ENCODE peak calls at places on chromosomes 4 and X, in seven cellular contexts. One of them, this sample, is unnamed.
A peak's percentile ranks its signal among the peaks of the same experiment; 100 is the strongest.

GRCh38 chr4:8376361-8377102 is 64.0 kb downstream of the ACOX3 start:
- DNase-seq in tibial artery: no peak
- DNase-seq in heart right ventricle: no peak
- DNase-seq in pancreas: no peak
- DNase-seq in fibroblast of lung: no peak
- DNase-seq in CD4-positive, CD25-positive, alpha-beta regulatory T cell: no peak
- DNase-seq in CD8-positive, alpha-beta T cell: no peak
- DNase-seq in this sample: no peak

GRCh38 chr4:8676676-8677075 is 84.1 kb downstream of the CPZ start:
- DNase-seq in CD8-positive, alpha-beta T cell: no peak
- DNase-seq in tibial artery: no peak
- DNase-seq in CD4-positive, CD25-positive, alpha-beta regulatory T cell: no peak
- DNase-seq in heart right ventricle: no peak
- DNase-seq in fibroblast of lung: no peak
- DNase-seq in pancreas: no peak
- DNase-seq in this sample: no peak

GRCh38 chr4:87567191-87567590 is 38.0 kb upstream of the SPARCL1 start:
- DNase-seq in pancreas: no peak
- DNase-seq in tibial artery: no peak
- DNase-seq in CD8-positive, alpha-beta T cell: no peak
- DNase-seq in fibroblast of lung: peak; percentile 17
- DNase-seq in CD4-positive, CD25-positive, alpha-beta regulatory T cell: no peak
- DNase-seq in heart right ventricle: no peak
- DNase-seq in this sample: no peak

GRCh38 chr4:53532521-53532920 is 58.8 kb downstream of the LNX1 start:
- DNase-seq in CD4-positive, CD25-positive, alpha-beta regulatory T cell: no peak
- DNase-seq in heart right ventricle: no peak
- DNase-seq in pancreas: no peak
- DNase-seq in tibial artery: no peak
- DNase-seq in fibroblast of lung: peak; percentile 81
- DNase-seq in CD8-positive, alpha-beta T cell: no peak
- DNase-seq in this sample: no peak

GRCh38 chrX:153700376-153700945 is 12.7 kb downstream of the SLC6A8 start:
- DNase-seq in heart right ventricle: no peak
- DNase-seq in pancreas: no peak
- DNase-seq in CD8-positive, alpha-beta T cell: no peak
- DNase-seq in tibial artery: no peak
- DNase-seq in fibroblast of lung: no peak
- DNase-seq in CD4-positive, CD25-positive, alpha-beta regulatory T cell: no peak
- DNase-seq in this sample: no peak

GRCh38 chr4:123260429-123261052 is 136.1 kb upstream of the SPRY1 start:
- DNase-seq in fibroblast of lung: peak; percentile 0
- DNase-seq in pancreas: no peak
- DNase-seq in heart right ventricle: no peak
- DNase-seq in CD8-positive, alpha-beta T cell: no peak
- DNase-seq in CD4-positive, CD25-positive, alpha-beta regulatory T cell: no peak
- DNase-seq in tibial artery: no peak
- DNase-seq in this sample: no peak

GRCh38 chrX:138756234-138756633 is 44.7 kb upstream of the FGF13 start:
- DNase-seq in tibial artery: peak; percentile 58
- DNase-seq in heart right ventricle: peak; percentile 15
- DNase-seq in CD8-positive, alpha-beta T cell: no peak
- DNase-seq in fibroblast of lung: peak; percentile 78
- DNase-seq in pancreas: no peak
- DNase-seq in CD4-positive, CD25-positive, alpha-beta regulatory T cell: no peak
- DNase-seq in this sample: peak; percentile 8

GRCh38 chr4:55758570-55758969 is 61.0 kb upstream of the EXOC1L start:
- DNase-seq in pancreas: no peak
- DNase-seq in fibroblast of lung: no peak
- DNase-seq in CD8-positive, alpha-beta T cell: no peak
- DNase-seq in heart right ventricle: no peak
- DNase-seq in tibial artery: no peak
- DNase-seq in CD4-positive, CD25-positive, alpha-beta regulatory T cell: no peak
- DNase-seq in this sample: no peak

GRCh38 chr4:123806057-123806456 is 409.5 kb downstream of the SPRY1 start:
- DNase-seq in pancreas: no peak
- DNase-seq in CD4-positive, CD25-positive, alpha-beta regulatory T cell: no peak
- DNase-seq in CD8-positive, alpha-beta T cell: no peak
- DNase-seq in tibial artery: no peak
- DNase-seq in heart right ventricle: no peak
- DNase-seq in fibroblast of lung: no peak
- DNase-seq in this sample: no peak

GRCh38 chr4:159677521-159677920 is 574.6 kb downstream of the RAPGEF2 start:
- DNase-seq in heart right ventricle: no peak
- DNase-seq in tibial artery: no peak
- DNase-seq in CD4-positive, CD25-positive, alpha-beta regulatory T cell: no peak
- DNase-seq in fibroblast of lung: peak; percentile 69
- DNase-seq in pancreas: no peak
- DNase-seq in CD8-positive, alpha-beta T cell: no peak
- DNase-seq in this sample: no peak

GRCh38 chr4:173516621-173517612 is 13.1 kb downstream of the HAND2 start:
- DNase-seq in tibial artery: peak; percentile 68
- DNase-seq in heart right ventricle: no peak
- DNase-seq in fibroblast of lung: no peak
- DNase-seq in CD4-positive, CD25-positive, alpha-beta regulatory T cell: no peak
- DNase-seq in CD8-positive, alpha-beta T cell: no peak
- DNase-seq in pancreas: no peak
- DNase-seq in this sample: no peak

GRCh38 chr4:73608677-73609594 is 11.3 kb downstream of the RASSF6 start:
- DNase-seq in pancreas: no peak
- DNase-seq in tibial artery: no peak
- DNase-seq in CD4-positive, CD25-positive, alpha-beta regulatory T cell: no peak
- DNase-seq in fibroblast of lung: no peak
- DNase-seq in heart right ventricle: no peak
- DNase-seq in CD8-positive, alpha-beta T cell: no peak
- DNase-seq in this sample: no peak

DNA sequence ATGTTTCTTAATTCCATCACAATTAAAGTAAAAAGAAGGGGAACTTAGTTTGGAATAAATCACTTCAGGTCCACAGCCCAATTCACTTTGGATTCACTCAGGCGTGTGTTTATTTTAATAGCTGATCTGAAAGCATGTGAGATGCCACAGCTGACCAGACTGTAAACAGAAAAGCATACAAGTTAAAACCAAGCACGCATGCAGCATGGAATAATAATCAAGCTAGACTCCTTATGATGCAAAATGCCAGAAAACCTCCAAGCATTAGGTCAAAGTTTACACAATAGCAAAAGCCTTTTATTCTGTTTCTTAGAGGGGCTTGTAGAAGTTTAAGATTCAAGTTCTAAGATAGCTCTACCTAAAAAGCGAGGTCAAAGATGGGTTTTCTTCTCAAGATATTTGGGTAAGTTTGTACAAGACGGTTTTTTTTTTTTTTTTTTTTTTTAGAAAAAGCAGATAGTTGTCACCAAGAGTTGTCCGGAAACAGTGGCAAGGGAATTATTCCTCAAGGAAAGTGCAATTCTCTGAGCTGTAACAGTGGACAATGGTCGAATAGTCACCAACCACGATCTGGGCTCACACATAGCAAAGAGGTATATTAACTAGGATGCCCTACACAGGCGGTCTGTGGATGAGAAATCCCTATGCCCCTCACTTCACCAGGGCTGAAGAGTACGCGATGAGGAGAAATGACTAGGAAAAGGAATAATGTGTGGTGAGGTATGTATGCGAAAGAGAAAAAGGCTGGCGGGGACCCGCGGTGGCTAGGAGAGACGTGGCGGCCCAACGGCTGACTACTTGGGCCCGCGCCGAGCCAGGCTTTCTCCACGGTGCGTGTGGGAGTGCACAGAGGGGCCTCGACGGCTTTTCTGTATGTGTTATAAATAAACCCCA is 680 bp upstream of the PRRG1 start:
- DNase-seq in fibroblast of lung: peak; percentile 41
- DNase-seq in heart right ventricle: no peak
- DNase-seq in tibial artery: no peak
- DNase-seq in pancreas: no peak
- DNase-seq in CD4-positive, CD25-positive, alpha-beta regulatory T cell: no peak
- DNase-seq in CD8-positive, alpha-beta T cell: no peak
- DNase-seq in this sample: peak; percentile 38
- H3K36me3 ChIP-seq in fibroblast of lung: no peaks in the 10 kb centered on the region
- H3K36me3 ChIP-seq in heart right ventricle: no peaks in the 10 kb centered on the region
- H3K36me3 ChIP-seq in tibial artery: no peaks in the 10 kb centered on the region
- H3K36me3 ChIP-seq in pancreas: no peaks in the 10 kb centered on the region
- H3K36me3 ChIP-seq in CD4-positive, CD25-positive, alpha-beta regulatory T cell: no peaks in the 10 kb centered on the region
- H3K36me3 ChIP-seq in CD8-positive, alpha-beta T cell: no peaks in the 10 kb centered on the region
- H3K36me3 ChIP-seq in this sample: peaks cover 2% of the 10 kb centered on the region

GRCh38 chr4:112288455-112288854 is 2.8 kb upstream of the TIFA start:
- DNase-seq in pancreas: no peak
- DNase-seq in heart right ventricle: no peak
- DNase-seq in fibroblast of lung: no peak
- DNase-seq in tibial artery: no peak
- DNase-seq in CD8-positive, alpha-beta T cell: no peak
- DNase-seq in CD4-positive, CD25-positive, alpha-beta regulatory T cell: peak; percentile 26
- DNase-seq in this sample: no peak
- H3K4me1 ChIP-seq in pancreas: no peaks in the 10 kb centered on the region
- H3K4me1 ChIP-seq in heart right ventricle: no peaks in the 10 kb centered on the region
- H3K4me1 ChIP-seq in fibroblast of lung: peaks cover 2% of the 10 kb centered on the region
- H3K4me1 ChIP-seq in tibial artery: peaks cover 10% of the 10 kb centered on the region
- H3K4me1 ChIP-seq in CD8-positive, alpha-beta T cell: peaks cover 27% of the 10 kb centered on the region
- H3K4me1 ChIP-seq in CD4-positive, CD25-positive, alpha-beta regulatory T cell: peaks cover 55% of the 10 kb centered on the region
- H3K4me1 ChIP-seq in this sample: peaks cover 3% of the 10 kb centered on the region

DNA sequence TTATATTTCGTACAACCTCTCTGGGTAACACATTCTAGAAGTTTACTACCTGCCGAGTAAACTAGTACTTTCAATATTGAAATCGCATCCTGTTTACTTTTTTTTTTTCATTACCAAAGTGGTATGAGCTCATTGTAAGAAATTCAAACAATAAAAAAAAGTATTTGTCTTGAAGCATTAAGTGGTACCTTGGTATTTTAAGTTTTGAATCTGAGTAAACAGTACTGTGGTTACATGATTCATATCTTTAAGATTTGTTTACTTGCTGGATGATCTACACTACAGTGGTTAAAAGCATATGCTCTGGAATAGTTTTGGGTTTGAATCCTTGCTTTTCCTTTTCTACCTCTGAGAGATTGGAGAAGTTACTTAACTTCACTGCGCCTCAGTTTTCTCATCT is 3.8 kb upstream of the MMGT1 start:
- DNase-seq in CD8-positive, alpha-beta T cell: no peak
- DNase-seq in fibroblast of lung: peak; percentile 52
- DNase-seq in CD4-positive, CD25-positive, alpha-beta regulatory T cell: no peak
- DNase-seq in heart right ventricle: no peak
- DNase-seq in tibial artery: no peak
- DNase-seq in pancreas: no peak
- DNase-seq in this sample: no peak
- H3K4me3 ChIP-seq in CD8-positive, alpha-beta T cell: no peak overlapping the region
- H3K4me3 ChIP-seq in fibroblast of lung: no peak overlapping the region
- H3K4me3 ChIP-seq in CD4-positive, CD25-positive, alpha-beta regulatory T cell: peak overlapping the region; percentile 48
- H3K4me3 ChIP-seq in heart right ventricle: no peak overlapping the region
- H3K4me3 ChIP-seq in tibial artery: no peak overlapping the region
- H3K4me3 ChIP-seq in pancreas: no peak overlapping the region
- H3K4me3 ChIP-seq in this sample: no peak overlapping the region

GRCh38 chrX:26747877-26748276 is 531.9 kb downstream of the MAGEB5 start:
- DNase-seq in pancreas: no peak
- DNase-seq in CD8-positive, alpha-beta T cell: no peak
- DNase-seq in heart right ventricle: no peak
- DNase-seq in CD4-positive, CD25-positive, alpha-beta regulatory T cell: no peak
- DNase-seq in fibroblast of lung: no peak
- DNase-seq in tibial artery: no peak
- DNase-seq in this sample: no peak
- H3K36me3 ChIP-seq in pancreas: no peaks in the 10 kb centered on the region
- H3K36me3 ChIP-seq in CD8-positive, alpha-beta T cell: no peaks in the 10 kb centered on the region
- H3K36me3 ChIP-seq in heart right ventricle: no peaks in the 10 kb centered on the region
- H3K36me3 ChIP-seq in CD4-positive, CD25-positive, alpha-beta regulatory T cell: no peaks in the 10 kb centered on the region
- H3K36me3 ChIP-seq in fibroblast of lung: no peaks in the 10 kb centered on the region
- H3K36me3 ChIP-seq in tibial artery: no peaks in the 10 kb centered on the region
- H3K36me3 ChIP-seq in this sample: no peaks in the 10 kb centered on the region